ENCODE peak calls at places on chromosomes 4 and X, in six cellular contexts. F, M, J, A, L and Y are unnamed samples.

GRCh38 chr4:76690091-76690905 is 207.6 kb downstream of the SOWAHB start:
- ATAC-seq in F (no peak), A (no peak), J (no peak), M (no peak), L (peak), Y (no peak)

GRCh38 chr4:141347738-141348524 is 127.2 kb downstream of the ZNF330 start:
- ATAC-seq in L (no peak), M (no peak), F (peak), J (no peak), A (no peak), Y (peak)

GRCh38 chr4:38101563-38101962 is 141.4 kb downstream of the PTTG2 start:
- ATAC-seq in L (no peak), M (no peak), F (no peak), J (no peak), A (no peak), Y (no peak)

GRCh38 chr4:173998471-173999144 is 284.9 kb downstream of the FBXO8 start:
- ATAC-seq in F (no peak), M (no peak), L (no peak), A (no peak), J (no peak), Y (no peak)

GRCh38 chrX:119495734-119496520 is 27.7 kb downstream of the SLC25A5 start:
- ATAC-seq in F (no peak), L (peak), M (peak), J (peak), A (no peak), Y (no peak)

GRCh38 chr4:123114915-123115756 is 192.7 kb upstream of the NUDT6 start:
- ATAC-seq in M (no peak), F (peak), A (no peak), L (no peak), J (no peak), Y (peak)

GRCh38 chr4:100106982-100107381 is 83.3 kb downstream of the DDIT4L start:
- ATAC-seq in J (peak), L (no peak), F (no peak), A (no peak), M (peak), Y (peak)

GRCh38 chr4:35975617-35976355 is 268.5 kb downstream of the ARAP2 start:
- ATAC-seq in J (no peak), M (no peak), A (no peak), L (no peak), F (no peak), Y (peak)

GRCh38 chr4:107896158-107896645 is 35.1 kb upstream of the CYP2U1 start:
- ATAC-seq in J (no peak), L (peak), A (peak), M (no peak), F (peak), Y (no peak)

GRCh38 chrX:80749404-80749803 is 60.3 kb downstream of the BRWD3 start:
- ATAC-seq in L (no peak), M (no peak), A (no peak), F (no peak), J (no peak), Y (no peak)

GRCh38 chrX:21408324-21408723 is 34.1 kb downstream of the CNKSR2 start:
- ATAC-seq in M (no peak), A (no peak), J (no peak), L (no peak), F (no peak), Y (no peak)